ENCODE peak calls at places on chromosomes 3 and 15, in seven cellular contexts. E is RCC 7860; C is T-cell; Y is activated naive CD8-positive, alpha-beta T cell treated with anti-CD3 and anti-CD28 coated beads, Interleukin-2, amount 50 U/mL, for 16 hours; F is NCI-H460; X is effector CD4-positive, alpha-beta T cell; T is NCI-H1105. U is an unnamed sample.

GRCh38 chr3:170542704-170543103 is 43.2 kb downstream of the SLC7A14 start:
- DNase-seq in E (no peak), C (no peak), Y (no peak), F (no peak), X (no peak), T (no peak), U (peak; percentile 35)

GRCh38 chr3:102148598-102149302 is 286.1 kb upstream of the ZPLD1 start:
- DNase-seq in E (no peak), C (no peak), Y (no peak), F (no peak), X (no peak), T (no peak), U (no peak)

GRCh38 chr3:142609136-142609535 is 12.9 kb downstream of the PLS1 start:
- DNase-seq in E (no peak), C (no peak), Y (no peak), F (no peak), X (no peak), T (no peak), U (no peak)

GRCh38 chr3:169144691-169145090 is 518.8 kb downstream of the MECOM start:
- DNase-seq in E (no peak), C (no peak), Y (no peak), F (no peak), X (no peak), T (no peak), U (no peak)

GRCh38 chr15:59614153-59614552 is 2.6 kb downstream of the GCNT3 start:
- DNase-seq in E (no peak), C (no peak), Y (no peak), F (no peak), X (no peak), T (no peak), U (no peak)

GRCh38 chr15:55268054-55268695 is 21.4 kb downstream of the RAB27A start:
- DNase-seq in E (no peak), C (no peak), Y (no peak), F (no peak), X (no peak), T (no peak), U (no peak)

GRCh38 chr15:82663186-82663600 is 16.0 kb upstream of the CPEB1 start:
- DNase-seq in E (no peak), C (peak; percentile 23), Y (no peak), F (peak; percentile 51), X (peak; percentile 34), T (no peak), U (peak; percentile 66)

GRCh38 chr3:127799476-127800222 is 22.7 kb downstream of the MGLL start:
- DNase-seq in E (peak; percentile 84), C (no peak), Y (no peak), F (no peak), X (no peak), T (no peak), U (peak; percentile 91)

GRCh38 chr3:147256739-147257138 is 149.6 kb downstream of the ZIC4 start:
- DNase-seq in E (no peak), C (no peak), Y (no peak), F (no peak), X (no peak), T (no peak), U (no peak)

GRCh38 chr3:11582123-11582968 is 61.4 kb downstream of the VGLL4 start:
- DNase-seq in E (peak; percentile 28), C (peak; percentile 10), Y (no peak), F (no peak), X (no peak), T (no peak), U (peak; percentile 87)

GRCh38 chr3:149702691-149703426 is 45.0 kb upstream of the WWTR1 start:
- DNase-seq in E (peak; percentile 24), C (no peak), Y (no peak), F (no peak), X (no peak), T (no peak), U (peak; percentile 90)

GRCh38 chr3:156674911-156675743 is 737 bp downstream of the TIPARP start:
- DNase-seq in E (peak; percentile 32), C (peak; percentile 28), Y (peak; percentile 1), F (no peak), X (peak; percentile 24), T (peak; percentile 63), U (peak; percentile 19)

GRCh38 chr3:150515210-150515609 is 31.1 kb downstream of the SERP1 start:
- DNase-seq in E (no peak), C (no peak), Y (no peak), F (no peak), X (no peak), T (no peak), U (no peak)

GRCh38 chr15:85616549-85616948 is 178.2 kb downstream of the KLHL25 start:
- DNase-seq in E (no peak), C (no peak), Y (no peak), F (no peak), X (no peak), T (no peak), U (peak; percentile 21)

GRCh38 chr3:12503126-12503952 is 19.1 kb downstream of the TSEN2 start:
- DNase-seq in E (no peak), C (no peak), Y (no peak), F (no peak), X (no peak), T (no peak), U (no peak)

GRCh38 chr3:159616234-159616825 is 372.3 kb upstream of the IL12A start:
- DNase-seq in E (peak; percentile 50), C (no peak), Y (no peak), F (peak; percentile 36), X (no peak), T (peak; percentile 14), U (peak; percentile 53)

GRCh38 chr3:108603689-108604088 is 14.2 kb downstream of the DZIP3 start:
- DNase-seq in E (no peak), C (no peak), Y (no peak), F (no peak), X (peak; percentile 7), T (no peak), U (no peak)

GRCh38 chr3:32421991-32422859 is 30.6 kb downstream of the CMTM7 start:
- DNase-seq in E (peak; percentile 82), C (no peak), Y (no peak), F (peak; percentile 52), X (no peak), T (peak; percentile 61), U (peak; percentile 84)

GRCh38 chr15:28917791-28918140 is 32.0 kb downstream of the APBA2 start:
- DNase-seq in E (no peak), C (no peak), Y (no peak), F (no peak), X (no peak), T (no peak), U (no peak)

GRCh38 chr15:29134641-29135071 is 135.0 kb downstream of the NSMCE3 start:
- DNase-seq in E (no peak), C (no peak), Y (no peak), F (no peak), X (no peak), T (no peak), U (no peak)

GRCh38 chr3:142213298-142213697 is 12.1 kb downstream of the GK5 start:
- DNase-seq in E (no peak), C (no peak), Y (no peak), F (no peak), X (no peak), T (no peak), U (no peak)

GRCh38 chr15:79601376-79601775 is 169.2 kb downstream of the MINAR1 start:
- DNase-seq in E (no peak), C (no peak), Y (no peak), F (no peak), X (no peak), T (no peak), U (no peak)

GRCh38 chr3:173191611-173192010 is 50.6 kb upstream of the SPATA16 start:
- DNase-seq in E (no peak), C (no peak), Y (no peak), F (no peak), X (no peak), T (no peak), U (no peak)

GRCh38 chr3:97815149-97815917 is 6.5 kb upstream of the CRYBG3 start:
- DNase-seq in E (peak; percentile 23), C (no peak), Y (no peak), F (no peak), X (peak; percentile 13), T (no peak), U (no peak)

GRCh38 chr3:17945799-17946381 is 203.5 kb upstream of the TBC1D5 start:
- DNase-seq in E (no peak), C (no peak), Y (no peak), F (no peak), X (no peak), T (no peak), U (no peak)

GRCh38 chr3:58173029-58173669 is 37.6 kb downstream of the DNASE1L3 start:
- DNase-seq in E (no peak), C (no peak), Y (no peak), F (no peak), X (no peak), T (no peak), U (no peak)